ENCODE peak calls at places on chromosome 11, in four cellular contexts. O, Q, F and R are unnamed samples.

GRCh38 chr11:77669848-77670511 is 32.4 kb upstream of the CLNS1A start:
- DNase-seq in O (no peak), Q (no peak), F (no peak), R (peak)

GRCh38 chr11:26572770-26573402 is 823 bp upstream of the MUC15 start:
- DNase-seq in O (no peak), Q (no peak), F (no peak), R (no peak)

GRCh38 chr11:119594639-119595249 is 134.3 kb downstream of the NECTIN1 start:
- DNase-seq in O (no peak), Q (peak), F (no peak), R (peak)

GRCh38 chr11:115787302-115787701 is 283.1 kb upstream of the CADM1 start:
- DNase-seq in O (no peak), Q (no peak), F (no peak), R (no peak)

GRCh38 chr11:74444173-74444832 is 23.0 kb downstream of the KCNE3 start:
- DNase-seq in O (no peak), Q (no peak), F (no peak), R (no peak)

GRCh38 chr11:78784321-78785061 is 209.8 kb upstream of the NARS2 start:
- DNase-seq in O (no peak), Q (peak), F (no peak), R (peak)

GRCh38 chr11:73191151-73191550 is 26.9 kb upstream of the P2RY2 start:
- DNase-seq in O (no peak), Q (no peak), F (no peak), R (no peak)

GRCh38 chr11:23976369-23976768 is 520.5 kb upstream of the LUZP2 start:
- DNase-seq in O (no peak), Q (no peak), F (no peak), R (no peak)

GRCh38 chr11:96112192-96113099 is 188.5 kb upstream of the MTMR2 start:
- DNase-seq in O (no peak), Q (peak), F (no peak), R (no peak)

GRCh38 chr11:125280646-125281045 is 116.1 kb downstream of the PKNOX2 start:
- DNase-seq in O (no peak), Q (no peak), F (no peak), R (no peak)

GRCh38 chr11:113675003-113675471 is 31.1 kb downstream of the TMPRSS5 start:
- DNase-seq in O (no peak), Q (peak), F (no peak), R (peak)

GRCh38 chr11:123560001-123560400 is 94.4 kb downstream of the SCN3B start:
- DNase-seq in O (peak), Q (peak), F (no peak), R (peak)

GRCh38 chr11:69974528-69974927 is 103.6 kb upstream of the ANO1 start:
- DNase-seq in O (no peak), Q (no peak), F (no peak), R (no peak)

GRCh38 chr11:22192289-22192641 is 620 bp upstream of the ANO5 start:
- DNase-seq in O (no peak), Q (no peak), F (no peak), R (no peak)

GRCh38 chr11:7927635-7928034 is 3.4 kb downstream of the OR10A6 start:
- DNase-seq in O (no peak), Q (peak), F (no peak), R (peak)

GRCh38 chr11:21066030-21066429 is 396.6 kb downstream of the NELL1 start:
- DNase-seq in O (no peak), Q (no peak), F (no peak), R (no peak)

GRCh38 chr11:60482361-60482760 is 10.2 kb upstream of the MS4A12 start:
- DNase-seq in O (no peak), Q (no peak), F (no peak), R (no peak)

GRCh38 chr11:57349491-57350274 is 11.5 kb downstream of the P2RX3 start:
- DNase-seq in O (peak), Q (peak), F (peak), R (no peak)

GRCh38 chr11:104870910-104871309 is 27.4 kb downstream of the CASP12 start:
- DNase-seq in O (no peak), Q (peak), F (no peak), R (no peak)

GRCh38 chr11:134666273-134667174 is 254.5 kb upstream of the B3GAT1 start:
- DNase-seq in O (no peak), Q (no peak), F (peak), R (no peak)

DNA sequence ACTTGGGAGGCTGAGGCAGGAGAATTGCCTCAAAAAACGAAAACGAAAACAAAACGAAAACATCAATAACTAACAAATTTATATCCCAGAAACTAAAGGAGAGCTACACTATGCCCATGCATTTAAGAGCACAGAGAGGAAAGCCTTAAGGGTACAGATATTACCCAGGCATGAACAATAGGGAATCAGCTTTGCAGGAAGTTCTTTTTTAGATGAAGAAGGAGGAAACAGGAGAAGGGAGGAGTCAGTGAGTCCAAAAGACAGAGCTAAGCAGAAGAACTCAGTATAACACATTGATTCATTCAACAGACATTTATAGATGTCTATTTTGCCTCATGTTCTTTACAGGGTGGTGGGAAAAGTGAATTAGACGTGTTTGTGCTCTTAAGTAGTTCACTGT is 8.3 kb downstream of the MRPL17 start:
- DNase-seq in O (no peak), Q (no peak), F (no peak), R (no peak)
- H3K27ac ChIP-seq in O (no peak), Q (no peak), F (peak), R (no peak)

GRCh38 chr11:130315354-130315970 is 745 bp upstream of the ZBTB44 start:
- DNase-seq in O (peak), Q (no peak), F (peak), R (no peak)
- H3K27ac ChIP-seq in O (peak), Q (no peak), F (peak), R (no peak)

GRCh38 chr11:44766112-44766971 is 39.6 kb downstream of the TSPAN18 start:
- DNase-seq in O (no peak), Q (peak), F (no peak), R (peak)
- H3K27ac ChIP-seq in O (no peak), Q (peak), F (peak), R (peak)

DNA sequence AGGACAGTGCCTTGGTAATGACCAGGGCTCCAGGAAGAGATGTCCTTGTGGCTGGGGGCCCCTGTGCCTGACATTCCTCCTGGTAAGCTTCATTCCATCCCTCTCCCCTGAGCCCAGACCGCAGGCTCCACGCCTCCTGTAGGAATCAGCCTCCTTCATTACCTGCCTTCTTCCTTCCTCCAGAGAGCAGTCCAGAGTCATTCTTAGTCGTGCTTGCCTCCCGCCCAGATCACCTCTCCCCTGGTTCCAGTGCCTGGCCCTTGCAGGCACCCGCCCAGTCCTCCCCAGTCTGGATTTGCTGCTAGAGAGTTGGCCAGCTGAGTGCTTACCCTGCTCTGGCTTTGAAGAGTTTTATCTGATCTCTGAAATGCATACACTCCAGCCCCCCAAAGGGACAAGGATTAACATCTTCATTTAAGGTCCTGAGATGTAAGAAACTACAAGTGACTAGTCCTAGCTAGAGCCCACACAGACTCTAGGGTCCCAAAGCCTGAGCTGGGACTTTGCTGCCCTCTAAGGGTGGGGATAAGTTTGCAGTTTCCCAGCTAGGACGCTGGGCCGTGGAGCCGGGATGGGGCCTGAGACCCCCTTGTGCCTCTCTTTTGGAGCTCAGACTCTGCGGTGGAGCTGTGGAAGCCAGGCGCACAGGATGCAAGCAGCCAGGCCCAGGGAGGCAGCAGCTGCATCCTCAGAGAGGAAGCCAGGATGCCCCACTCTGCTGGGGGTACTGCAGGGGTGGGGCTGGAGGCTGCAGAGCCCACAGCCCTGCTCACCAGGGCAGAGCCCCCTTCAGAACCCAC is 1.6 kb downstream of the NR1H3 start:
- DNase-seq in O (peak), Q (peak), F (no peak), R (no peak)
- H3K27ac ChIP-seq in O (no peak), Q (no peak), F (no peak), R (no peak)

GRCh38 chr11:64068705-64069400 is 33.1 kb downstream of the FLRT1 start:
- DNase-seq in O (no peak), Q (no peak), F (no peak), R (no peak)

GRCh38 chr11:64067257-64067993 is 31.7 kb downstream of the FLRT1 start:
- DNase-seq in O (no peak), Q (no peak), F (no peak), R (no peak)

GRCh38 chr11:64071849-64072248 is 36.1 kb downstream of the FLRT1 start:
- DNase-seq in O (no peak), Q (no peak), F (no peak), R (no peak)

GRCh38 chr11:64070301-64070656 is 34.5 kb downstream of the FLRT1 start:
- DNase-seq in O (no peak), Q (no peak), F (no peak), R (no peak)

GRCh38 chr11:64069401-64070300 is 33.9 kb downstream of the FLRT1 start:
- DNase-seq in O (no peak), Q (no peak), F (no peak), R (no peak)
- H3K27ac ChIP-seq in O (no peak), Q (no peak), F (no peak), R (no peak)